ENCODE peak calls at places on chromosome 13, in six cellular contexts. K is AG09319, W is AG04450, S is OCI-LY7, V is B cell, G is foreskin fibroblast. Z is an unnamed sample.

GRCh38 chr13:113162783-113163685 is 4.6 kb downstream of the PROZ start:
- DNase-seq in K (no peak), W (no peak), S (no peak), V (no peak), G (no peak), Z (no peak)

GRCh38 chr13:40152904-40153303 is 497.4 kb downstream of the COG6 start:
- DNase-seq in K (no peak), W (no peak), S (no peak), V (no peak), G (no peak), Z (no peak)

GRCh38 chr13:29039212-29039611 is 219.1 kb downstream of the MTUS2 start:
- DNase-seq in K (no peak), W (no peak), S (no peak), V (no peak), G (no peak), Z (no peak)

GRCh38 chr13:37598572-37598971 is at the start of gene POSTN:
- DNase-seq in K (no peak), W (no peak), S (no peak), V (no peak), G (peak; percentile 20), Z (no peak)

GRCh38 chr13:111361873-111362648 is 41.6 kb downstream of the TEX29 start:
- DNase-seq in K (no peak), W (no peak), S (no peak), V (no peak), G (no peak), Z (no peak)

GRCh38 chr13:41145136-41145908 is 12.7 kb upstream of the KBTBD6 start:
- DNase-seq in K (no peak), W (peak; percentile 33), S (no peak), V (no peak), G (peak; percentile 56), Z (no peak)

GRCh38 chr13:21583496-21583895 is 20.5 kb downstream of the MICU2 start:
- DNase-seq in K (no peak), W (no peak), S (no peak), V (no peak), G (peak; percentile 10), Z (no peak)

GRCh38 chr13:23865898-23866297 is 23.3 kb downstream of the MIPEP start:
- DNase-seq in K (no peak), W (no peak), S (peak; percentile 19), V (peak; percentile 19), G (no peak), Z (no peak)

DNA sequence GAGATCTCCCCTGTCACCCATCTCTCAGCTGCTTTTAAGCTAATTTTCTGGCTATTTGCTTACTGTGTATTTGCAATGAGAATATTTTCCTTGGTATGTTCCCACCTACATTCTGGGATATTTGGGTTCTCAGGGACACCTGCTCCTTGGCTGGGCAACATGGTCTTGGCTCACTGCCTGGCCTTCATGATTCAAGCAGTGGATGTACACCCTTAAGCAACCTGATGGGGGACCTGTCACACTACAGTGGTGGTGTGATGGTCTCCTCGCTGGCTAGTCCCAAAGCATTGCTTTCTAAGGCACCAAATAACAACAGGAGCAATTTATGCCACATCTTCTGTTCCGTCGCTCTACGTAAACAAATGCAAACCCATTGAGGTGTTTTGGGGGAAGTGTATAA is 35.3 kb upstream of the RFC3 start:
- DNase-seq in K (no peak), W (no peak), S (no peak), V (no peak), G (no peak), Z (no peak)
- TF ChIP-seq CTCF in K (no peak), W (no peak), S (no peak), V (no peak), G (no peak), Z (no peak)

GRCh38 chr13:110107568-110108347 is 199.2 kb downstream of the COL4A1 start:
- DNase-seq in K (no peak), W (no peak), S (no peak), V (no peak), G (no peak), Z (no peak)
- TF ChIP-seq CTCF in K (no peak), W (no peak), S (no peak), V (no peak), G (no peak), Z (no peak)

GRCh38 chr13:33307820-33308219 is 22.3 kb upstream of the STARD13 start:
- DNase-seq in K (peak; percentile 53), W (no peak), S (no peak), V (no peak), G (no peak), Z (no peak)

GRCh38 chr13:33310245-33311038 is 24.9 kb upstream of the STARD13 start:
- DNase-seq in K (no peak), W (no peak), S (no peak), V (no peak), G (no peak), Z (no peak)

GRCh38 chr13:33311040-33311439 is 25.5 kb upstream of the STARD13 start:
- DNase-seq in K (no peak), W (no peak), S (no peak), V (no peak), G (no peak), Z (no peak)

GRCh38 chr13:33313504-33313903 is 27.9 kb upstream of the STARD13 start:
- DNase-seq in K (no peak), W (no peak), S (no peak), V (no peak), G (no peak), Z (no peak)

GRCh38 chr13:33312150-33312908 is 26.8 kb upstream of the STARD13 start:
- DNase-seq in K (no peak), W (no peak), S (no peak), V (no peak), G (peak; percentile 69), Z (no peak)
- TF ChIP-seq CTCF in K (peak; percentile 20), W (no peak), S (no peak), V (no peak), G (peak; percentile 24), Z (no peak)

DNA sequence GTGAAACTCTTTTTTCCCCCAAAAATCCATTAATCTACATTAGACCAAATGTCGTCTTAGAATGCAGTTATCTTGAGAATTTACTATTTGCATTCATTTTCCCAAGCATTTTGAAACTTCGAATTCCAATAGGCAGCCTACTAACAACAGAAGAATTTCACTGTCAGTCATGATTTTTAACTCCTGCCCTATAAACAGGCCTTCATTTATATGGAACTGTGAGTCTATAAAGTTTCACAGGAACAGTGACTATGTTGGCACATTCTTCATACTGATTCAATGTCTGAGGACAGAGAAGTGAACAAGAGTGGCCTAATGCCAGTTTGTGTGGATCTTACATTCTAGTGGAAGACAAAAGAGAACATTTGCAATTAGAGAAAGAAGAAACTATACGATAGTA is 198.0 kb downstream of the PCDH17 start:
- DNase-seq in K (no peak), W (no peak), S (no peak), V (no peak), G (no peak), Z (no peak)
- TF ChIP-seq CTCF in K (no peak), W (no peak), S (no peak), V (no peak), G (no peak), Z (no peak)

DNA sequence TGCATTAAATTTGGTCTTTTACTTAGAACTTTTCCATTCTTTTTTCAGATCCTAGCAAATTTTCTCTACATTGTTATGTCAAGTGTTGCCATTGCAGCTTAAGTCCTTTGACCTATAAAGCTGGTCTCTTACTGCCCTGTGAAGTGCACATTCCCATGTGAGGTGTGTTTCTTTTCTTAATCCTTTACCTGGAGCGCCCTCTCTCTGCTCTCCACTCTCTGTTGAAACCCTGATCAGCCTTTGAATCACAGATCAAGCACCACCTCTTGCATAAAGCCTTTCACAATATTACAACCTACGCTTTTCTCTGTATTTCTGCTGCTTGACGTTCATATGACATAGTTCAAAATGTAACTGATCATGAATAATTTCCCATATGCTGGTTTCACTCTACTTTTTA is 84.8 kb downstream of the PCDH17 start:
- DNase-seq in K (no peak), W (no peak), S (no peak), V (no peak), G (no peak), Z (no peak)
- TF ChIP-seq CTCF in K (no peak), W (no peak), S (no peak), V (no peak), G (no peak), Z (peak; percentile 15)

GRCh38 chr13:50081106-50081898 is 66.1 kb downstream of the KCNRG start:
- DNase-seq in K (no peak), W (no peak), S (peak; percentile 58), V (peak; percentile 68), G (no peak), Z (no peak)
- TF ChIP-seq CTCF in K (peak; percentile 23), W (peak; percentile 24), S (peak; percentile 63), V (peak; percentile 18), G (no peak), Z (no peak)

DNA sequence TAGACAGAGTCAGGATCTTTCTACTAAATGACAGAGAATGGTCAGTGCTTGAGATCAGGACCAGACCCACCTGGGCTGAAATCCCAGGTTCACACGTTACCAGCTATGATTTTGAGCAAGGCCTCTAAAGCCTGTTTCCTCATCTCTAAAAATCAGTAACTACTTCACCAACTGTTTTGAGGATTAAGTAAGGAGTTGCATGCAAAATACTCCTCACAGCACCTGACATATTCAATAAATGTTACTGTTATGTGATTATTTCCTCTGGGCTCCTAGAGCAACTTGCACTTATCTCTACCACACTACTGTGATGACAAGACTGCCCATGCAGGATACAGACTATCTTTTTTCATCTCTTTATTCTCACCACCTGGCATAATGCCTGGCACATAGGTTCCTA is 1.9 kb downstream of the KATNAL1 start:
- DNase-seq in K (no peak), W (no peak), S (peak; percentile 30), V (no peak), G (no peak), Z (no peak)
- TF ChIP-seq CTCF in K (no peak), W (no peak), S (no peak), V (no peak), G (no peak), Z (no peak)

DNA sequence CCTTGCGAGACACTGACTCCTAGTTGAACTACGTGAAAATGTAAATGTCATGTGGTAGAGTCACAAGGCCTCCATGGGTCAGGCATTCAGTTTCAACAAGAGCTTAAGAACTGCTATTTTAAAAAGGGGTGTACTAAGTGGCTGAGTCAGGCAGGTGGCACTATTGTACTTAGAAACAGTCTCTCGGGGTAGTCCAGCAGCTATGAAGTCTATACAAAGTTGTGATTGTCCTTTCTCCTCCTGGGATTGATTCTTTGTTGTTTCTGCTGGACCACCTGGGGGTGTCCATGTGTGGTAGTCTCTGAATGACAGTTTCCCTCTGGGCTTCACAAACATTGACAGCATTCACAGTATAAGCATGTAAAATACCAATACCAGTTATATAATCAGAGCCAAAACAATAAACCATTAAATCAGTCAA is 33.0 kb downstream of the UGGT2 start:
- DNase-seq in K (peak; percentile 20), W (peak; percentile 27), S (peak; percentile 14), V (peak; percentile 11), G (peak; percentile 73), Z (no peak)
- TF ChIP-seq CTCF in K (peak; percentile 50), W (peak; percentile 65), S (peak; percentile 66), V (peak; percentile 36), G (peak; percentile 55), Z (peak; percentile 71)

Z was measured in D721Med.